ENCODE peak calls at places on chromosomes 3 and 15, in ten cellular contexts. K is Panc1, J is HCT116, T is stomach, P is H1, R is prostate gland, W is esophagus muscularis mucosa, B is breast epithelium, U is K562, D is transverse colon. N is an unnamed sample.

GRCh38 chr3:134363381-134363755 is 10.9 kb downstream of the AMOTL2 start:
- DNase-seq in U (no peak), R (no peak), T (no peak), D (no peak), B (peak; percentile 35), J (no peak), P (no peak), K (no peak), W (no peak), N (peak; percentile 76)

GRCh38 chr3:78867409-78868372 is 900.1 kb downstream of the ROBO1 start:
- DNase-seq in P (no peak), D (no peak), U (no peak), K (no peak), W (no peak), J (no peak), B (no peak), R (no peak), T (no peak), N (no peak)

GRCh38 chr3:189903562-189904250 is 217.0 kb downstream of the P3H2 start:
- DNase-seq in P (no peak), U (no peak), B (no peak), J (no peak), T (no peak), D (peak; percentile 26), R (no peak), K (no peak), W (no peak), N (no peak)

GRCh38 chr3:34727700-34728099 is 911.6 kb upstream of the ARPP21 start:
- DNase-seq in R (no peak), B (no peak), T (no peak), J (no peak), U (no peak), W (no peak), D (no peak), K (no peak), P (no peak), N (no peak)

GRCh38 chr3:90184861-90185260 is 1077.4 kb downstream of the EPHA3 start:
- DNase-seq in W (no peak), R (no peak), P (peak; percentile 1), K (no peak), J (no peak), U (no peak), T (no peak), D (no peak), B (no peak), N (no peak)

GRCh38 chr15:73564255-73564654 is 68.9 kb downstream of the NPTN start:
- DNase-seq in U (peak; percentile 39), R (peak; percentile 9), B (no peak), D (no peak), T (no peak), W (no peak), K (no peak), J (peak; percentile 43), P (no peak), N (no peak)

GRCh38 chr3:182182531-182182968 is 470.8 kb downstream of the SOX2 start:
- DNase-seq in T (no peak), W (no peak), K (no peak), P (no peak), U (no peak), J (peak; percentile 22), B (no peak), D (no peak), R (no peak), N (no peak)

GRCh38 chr3:141659821-141660597 is 78.1 kb upstream of the RNF7 start:
- DNase-seq in K (no peak), R (peak; percentile 46), D (peak; percentile 49), U (peak; percentile 38), J (no peak), W (no peak), T (peak; percentile 64), P (no peak), B (peak; percentile 66), N (peak; percentile 84)

GRCh38 chr3:127697531-127698240 is 24.9 kb downstream of the ABTB1 start:
- DNase-seq in K (no peak), B (no peak), P (no peak), W (peak; percentile 95), J (peak; percentile 50), T (peak; percentile 80), U (peak; percentile 73), D (peak; percentile 62), R (peak; percentile 59), N (peak; percentile 90)

GRCh38 chr15:44368367-44368766 is 59.1 kb upstream of the CTDSPL2 start:
- DNase-seq in P (no peak), J (no peak), B (no peak), R (no peak), U (no peak), W (no peak), D (no peak), K (no peak), T (no peak), N (no peak)

GRCh38 chr15:69415381-69415780 is 1.2 kb downstream of the KIF23 start:
- DNase-seq in U (no peak), D (no peak), T (no peak), B (no peak), W (no peak), P (no peak), K (no peak), J (no peak), R (no peak), N (no peak)

GRCh38 chr3:108062051-108062450 is 28.8 kb downstream of the CD47 start:
- DNase-seq in U (no peak), P (no peak), D (no peak), R (no peak), K (no peak), B (no peak), T (no peak), W (no peak), J (no peak), N (no peak)

GRCh38 chr15:72231847-72232461 is 964 bp upstream of the PKM start:
- DNase-seq in J (no peak), P (no peak), R (peak; percentile 67), W (no peak), B (no peak), D (peak; percentile 59), U (peak; percentile 80), K (no peak), T (peak; percentile 45), N (no peak)

GRCh38 chr15:31257286-31257685 is 69.3 kb upstream of the KLF13 start:
- DNase-seq in U (no peak), J (no peak), B (no peak), P (no peak), T (no peak), W (no peak), K (no peak), R (no peak), D (no peak), N (no peak)
- TF ChIP-seq POLR2AphosphoS5 in U (no peak), J (no peak), B (no peak), P (no peak), T (no peak), W (no peak), K (no peak), R (no peak), D (no peak), N (no peak)

GRCh38 chr15:45847645-45848044 is 212.8 kb downstream of the SQOR start:
- DNase-seq in R (no peak), T (no peak), J (no peak), W (no peak), K (no peak), U (no peak), B (no peak), D (no peak), P (no peak), N (no peak)
- H3K9me3 ChIP-seq in R (no peaks in the 10 kb centered on the region), T (no peaks in the 10 kb centered on the region), J (peaks cover 5% of the 10 kb centered on the region), W (no peaks in the 10 kb centered on the region), K (no peaks in the 10 kb centered on the region), U (no peaks in the 10 kb centered on the region), B (no peaks in the 10 kb centered on the region), D (no peaks in the 10 kb centered on the region), P (peaks cover 7% of the 10 kb centered on the region), N (no peaks in the 10 kb centered on the region)

GRCh38 chr3:157133434-157134320 is 26.3 kb downstream of the CCNL1 start:
- DNase-seq in R (no peak), J (no peak), D (no peak), B (no peak), W (no peak), T (no peak), K (no peak), P (no peak), U (no peak), N (no peak)

GRCh38 chr3:157134620-157135191 is 25.2 kb downstream of the CCNL1 start:
- DNase-seq in R (peak; percentile 90), J (no peak), U (no peak), B (no peak), T (peak; percentile 83), P (no peak), K (no peak), D (no peak), W (no peak), N (no peak)

GRCh38 chr3:157132936-157133335 is 27.0 kb downstream of the CCNL1 start:
- DNase-seq in U (no peak), B (no peak), P (no peak), J (no peak), T (no peak), K (no peak), R (no peak), D (no peak), W (no peak), N (no peak)

GRCh38 chr3:157136647-157137387 is 23.1 kb downstream of the CCNL1 start:
- DNase-seq in R (peak; percentile 46), U (no peak), D (peak; percentile 83), J (no peak), P (no peak), W (no peak), T (peak; percentile 67), B (no peak), K (no peak), N (no peak)

GRCh38 chr3:157135671-157136396 is 24.1 kb downstream of the CCNL1 start:
- DNase-seq in J (no peak), T (no peak), U (peak; percentile 47), D (no peak), B (no peak), K (no peak), P (no peak), R (no peak), W (no peak), N (no peak)
- TF ChIP-seq POLR2AphosphoS5 in J (no peak), T (no peak), U (no peak), D (no peak), B (no peak), K (no peak), P (no peak), R (no peak), W (no peak), N (peak; percentile 14)

GRCh38 chr3:188077160-188077812 is 76.7 kb upstream of the LPP start:
- DNase-seq in W (no peak), K (no peak), T (no peak), U (no peak), R (peak; percentile 56), P (no peak), B (no peak), J (no peak), D (no peak), N (no peak)

GRCh38 chr3:188066141-188066540 is 87.8 kb upstream of the LPP start:
- DNase-seq in P (no peak), U (no peak), R (no peak), D (no peak), T (no peak), J (no peak), B (no peak), K (no peak), W (no peak), N (no peak)

GRCh38 chr3:188076176-188076575 is 77.8 kb upstream of the LPP start:
- DNase-seq in T (no peak), D (no peak), R (no peak), J (no peak), P (no peak), K (no peak), U (no peak), B (no peak), W (no peak), N (no peak)

GRCh38 chr3:188067932-188068331 is 86.0 kb upstream of the LPP start:
- DNase-seq in U (no peak), P (no peak), T (no peak), D (no peak), K (no peak), W (no peak), J (no peak), R (no peak), B (no peak), N (no peak)

GRCh38 chr3:188071636-188072035 is 82.3 kb upstream of the LPP start:
- DNase-seq in U (no peak), K (no peak), R (no peak), J (no peak), W (no peak), D (no peak), T (no peak), B (no peak), P (no peak), N (no peak)
- H3K9me3 ChIP-seq in U (no peaks in the 10 kb centered on the region), K (no peaks in the 10 kb centered on the region), R (no peaks in the 10 kb centered on the region), J (no peaks in the 10 kb centered on the region), W (no peaks in the 10 kb centered on the region), D (no peaks in the 10 kb centered on the region), T (no peaks in the 10 kb centered on the region), B (no peaks in the 10 kb centered on the region), P (no peaks in the 10 kb centered on the region), N (no peaks in the 10 kb centered on the region)